ENCODE peak calls at places on chromosome 21, in four cellular contexts. L is K562, F is GM12878, Z is HepG2. Q is an unnamed sample.

GRCh38 chr21:35563885-35564451 is 496.4 kb downstream of the SETD4 start:
- DNase-seq in F (no peak), L (no peak), Z (no peak), Q (no peak)

GRCh38 chr21:21268061-21268471 is 269.9 kb downstream of the NCAM2 start:
- DNase-seq in Z (no peak), L (no peak), F (no peak), Q (no peak)

GRCh38 chr21:31397515-31397926 is 53.5 kb upstream of the TIAM1 start:
- DNase-seq in Z (no peak), L (no peak), F (no peak), Q (no peak)

GRCh38 chr21:20404915-20405314 is 593.3 kb upstream of the NCAM2 start:
- DNase-seq in Z (no peak), F (no peak), L (no peak), Q (no peak)

GRCh38 chr21:29829514-29830255 is 110.1 kb downstream of the GRIK1 start:
- DNase-seq in L (no peak), Z (no peak), F (no peak), Q (no peak)

GRCh38 chr21:46219591-46220239 is 8.9 kb downstream of the LSS start:
- DNase-seq in L (no peak), Z (no peak), F (no peak), Q (no peak)

GRCh38 chr21:17461014-17461413 is 51.8 kb upstream of the CXADR start:
- DNase-seq in L (no peak), F (no peak), Z (no peak), Q (peak)

GRCh38 chr21:34135330-34135729 is 62.0 kb downstream of the MRPS6 start:
- DNase-seq in L (no peak), Z (no peak), F (no peak), Q (no peak)

GRCh38 chr21:46028547-46029200 is 47.1 kb downstream of the COL6A1 start:
- DNase-seq in L (no peak), Z (no peak), F (no peak), Q (no peak)

GRCh38 chr21:31735518-31735992 is 3.6 kb upstream of the SCAF4 start:
- DNase-seq in F (no peak), L (peak), Z (no peak), Q (no peak)

GRCh38 chr21:16709866-16710550 is 802.8 kb upstream of the CXADR start:
- DNase-seq in Z (peak), L (no peak), F (no peak), Q (no peak)

GRCh38 chr21:16004121-16004520 is 274.3 kb downstream of the USP25 start:
- DNase-seq in F (no peak), Z (no peak), L (no peak), Q (no peak)

GRCh38 chr21:28308516-28308915 is 684.2 kb downstream of the LTN1 start:
- DNase-seq in F (no peak), L (no peak), Z (no peak), Q (no peak)

GRCh38 chr21:46187251-46187650 is 3.0 kb upstream of the SPATC1L start:
- DNase-seq in L (no peak), F (no peak), Z (no peak), Q (no peak)

GRCh38 chr21:45056505-45056904 is 17.9 kb upstream of the ADARB1 start:
- DNase-seq in Z (no peak), L (no peak), F (no peak), Q (no peak)

GRCh38 chr21:27586986-27587385 is 620.1 kb upstream of the ADAMTS5 start:
- DNase-seq in Z (no peak), F (no peak), L (no peak), Q (no peak)

GRCh38 chr21:46144464-46145070 is 10.8 kb downstream of the FTCD start:
- DNase-seq in Z (no peak), F (no peak), L (no peak), Q (no peak)

GRCh38 chr21:15326032-15326867 is 261.4 kb upstream of the NRIP1 start:
- DNase-seq in Z (no peak), F (no peak), L (no peak), Q (no peak)

GRCh38 chr21:35768187-35768586 is 292.1 kb downstream of the SETD4 start:
- DNase-seq in Z (no peak), L (no peak), F (no peak), Q (no peak)

GRCh38 chr21:16113052-16113715 is 383.4 kb downstream of the USP25 start:
- DNase-seq in F (no peak), L (no peak), Z (no peak), Q (no peak)

GRCh38 chr21:29316029-29316742 is 17.5 kb downstream of the BACH1 start:
- DNase-seq in L (no peak), F (no peak), Z (no peak), Q (no peak)

DNA sequence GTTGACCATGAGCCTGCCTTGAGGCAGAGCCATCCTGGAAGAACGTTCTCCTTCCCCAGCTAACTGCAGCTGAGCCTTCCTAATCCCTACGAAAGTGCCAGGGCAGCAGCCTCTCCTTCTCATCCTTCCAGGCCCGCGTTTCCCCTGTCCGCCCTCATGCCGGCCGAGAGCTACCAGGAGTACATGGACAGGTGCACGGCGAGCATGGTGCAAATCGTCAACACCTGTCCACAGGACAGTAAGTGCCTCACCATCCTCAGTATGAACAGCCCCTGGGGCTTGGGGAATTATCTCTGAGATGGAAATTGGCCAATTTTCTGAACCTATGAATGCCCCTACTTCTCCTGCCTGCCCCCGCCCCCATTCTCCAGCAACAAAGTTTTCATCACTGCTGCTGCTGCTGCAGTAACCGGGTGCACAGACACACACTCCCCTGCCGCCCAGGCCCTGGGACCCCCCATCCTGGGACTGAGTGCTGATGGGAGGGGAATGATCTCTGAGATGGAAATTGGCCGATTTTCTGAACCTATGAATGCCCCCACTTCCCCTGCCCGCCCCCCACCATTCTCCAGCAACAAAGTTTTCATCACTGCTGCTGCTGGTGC is 39.6 kb downstream of the UBASH3A start:
- DNase-seq in Z (no peak), L (no peak), F (no peak), Q (no peak)
- TF ChIP-seq RFX5 in Z (no peak), L (no peak), F (no peak), Q (no peak)

DNA sequence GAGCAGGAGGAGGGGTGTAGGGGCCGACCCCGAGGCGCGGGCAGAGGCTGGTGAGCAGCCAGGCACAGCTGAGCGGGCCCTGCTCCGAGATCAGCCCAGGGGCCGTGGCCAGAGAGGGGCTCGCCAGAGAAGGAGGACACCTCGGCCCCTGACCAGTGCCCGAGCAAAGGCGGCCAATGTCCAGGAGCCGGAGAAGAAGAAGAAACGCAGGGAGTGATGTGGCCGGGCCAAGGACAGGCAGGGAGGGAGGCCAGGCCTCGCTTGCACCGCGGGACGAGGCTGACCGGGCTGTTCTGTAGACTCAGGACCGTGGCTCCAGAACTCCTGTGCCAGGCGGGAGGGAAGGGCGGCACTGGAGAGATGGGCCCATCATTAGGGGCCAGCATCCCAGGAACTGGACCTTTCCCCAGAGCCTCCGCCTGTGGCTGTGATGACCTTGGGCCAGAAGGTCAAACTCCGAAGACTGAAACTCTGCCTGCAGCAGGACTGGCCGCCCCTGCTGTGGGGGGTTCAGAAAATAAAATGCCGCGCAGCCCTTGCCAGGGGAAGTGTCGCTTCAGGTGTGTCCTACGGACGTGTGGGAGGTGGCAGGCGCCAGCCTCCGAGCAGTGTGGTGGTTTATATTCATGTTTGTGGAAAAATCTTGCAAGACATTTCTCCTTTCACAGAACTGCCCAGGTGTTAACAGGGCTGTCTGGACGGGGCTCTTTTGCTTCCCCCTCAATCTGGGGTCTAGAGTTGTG is 14.4 kb downstream of the RRP1 start:
- DNase-seq in F (no peak), L (no peak), Z (no peak), Q (no peak)
- TF ChIP-seq BHLHE40 in F (no peak), L (no peak), Z (no peak), Q (no peak)

DNA sequence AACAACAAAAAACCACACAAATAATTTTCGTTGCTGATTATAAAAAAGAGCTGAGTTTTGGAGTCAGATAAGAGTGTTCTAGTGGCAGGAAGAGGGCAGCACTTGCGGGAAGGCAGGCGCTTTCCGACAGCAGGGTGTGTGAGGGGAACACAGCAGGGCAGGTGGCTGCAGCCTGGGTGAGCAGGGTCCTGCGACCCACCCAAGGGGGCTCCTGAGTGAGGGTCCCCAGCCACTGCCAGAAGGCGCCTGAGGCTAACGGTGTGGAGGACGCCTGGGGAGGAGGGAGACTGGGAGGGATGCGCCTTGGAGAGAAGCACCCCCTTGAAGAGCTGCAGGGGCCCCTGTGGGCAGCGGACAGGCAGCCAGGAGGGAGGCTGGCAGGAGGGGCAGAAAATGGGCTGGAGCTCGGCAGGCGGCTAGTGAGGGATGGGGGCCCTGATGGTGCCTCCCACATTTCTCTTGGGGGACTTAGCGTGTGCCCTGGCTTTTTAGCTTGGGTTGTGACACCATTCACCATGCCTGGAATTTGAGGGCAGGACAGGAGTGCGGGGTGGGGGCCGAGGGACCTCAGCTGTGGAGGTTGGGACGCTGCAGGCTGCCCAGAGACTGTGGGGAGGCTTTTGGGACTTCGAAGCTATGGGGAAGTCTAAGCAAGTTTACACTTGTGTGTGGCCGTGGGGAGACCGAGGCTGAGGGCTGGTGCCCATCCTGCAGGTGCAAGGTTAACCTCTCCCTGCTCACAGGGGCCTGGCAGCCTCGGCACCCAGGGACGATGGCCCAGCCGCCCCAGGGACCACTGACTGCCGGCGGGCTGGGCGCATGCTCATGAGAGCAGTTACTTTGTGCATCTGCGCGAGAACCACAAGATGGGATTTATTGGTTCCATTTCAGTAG is 111.4 kb downstream of the SIK1 start:
- DNase-seq in F (no peak), Z (no peak), L (no peak), Q (no peak)
- TF ChIP-seq CHD2 in F (no peak), Z (no peak), L (no peak), Q (no peak)

DNA sequence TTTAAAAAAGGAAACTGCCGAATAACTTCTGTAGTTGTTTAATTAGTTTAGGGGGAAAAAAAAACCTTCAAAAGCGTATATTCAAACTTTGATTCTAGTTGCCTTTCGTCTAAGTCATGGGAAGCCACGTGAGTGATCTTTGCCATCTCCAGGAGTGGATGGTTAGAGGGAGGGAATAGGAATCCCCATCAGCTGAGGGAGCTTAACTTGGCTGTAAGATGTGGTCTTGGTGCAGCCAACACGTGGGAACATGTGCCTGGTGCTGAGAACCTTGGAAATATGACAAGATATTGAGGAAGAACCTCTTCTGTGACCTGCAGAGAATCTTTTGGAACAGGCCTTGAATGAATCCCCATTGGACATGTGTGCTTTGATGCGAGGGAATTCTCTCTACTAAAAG is 1.7 kb downstream of the BACE2 start:
- DNase-seq in L (no peak), Z (no peak), F (no peak), Q (no peak)
- TF ChIP-seq RFX5 in L (no peak), Z (no peak), F (no peak), Q (no peak)

GRCh38 chr21:39153373-39153772 is 29.9 kb downstream of the PSMG1 start:
- DNase-seq in Z (no peak), L (peak), F (no peak), Q (no peak)
- TF ChIP-seq BHLHE40 in Z (no peak), L (no peak), F (no peak), Q (no peak)

GRCh38 chr21:37937668-37938067 is 21.4 kb upstream of the KCNJ6 start:
- DNase-seq in F (no peak), Z (no peak), L (no peak), Q (no peak)

GRCh38 chr21:37932936-37933335 is 16.7 kb upstream of the KCNJ6 start:
- DNase-seq in F (no peak), Z (no peak), L (no peak), Q (no peak)

GRCh38 chr21:37939838-37940237 is 23.6 kb upstream of the KCNJ6 start:
- DNase-seq in F (no peak), Z (no peak), L (no peak), Q (no peak)

GRCh38 chr21:37939251-37939650 is 23.0 kb upstream of the KCNJ6 start:
- DNase-seq in L (no peak), F (no peak), Z (no peak), Q (no peak)

GRCh38 chr21:37936010-37936785 is 19.9 kb upstream of the KCNJ6 start:
- DNase-seq in L (no peak), F (no peak), Z (no peak), Q (no peak)
- TF ChIP-seq CHD2 in L (no peak), F (no peak), Z (no peak), Q (no peak)

GRCh38 chr21:38325761-38326420 is 69.1 kb downstream of the KCNJ15 start:
- DNase-seq in F (no peak), Z (no peak), L (no peak), Q (no peak)

GRCh38 chr21:38321568-38321967 is 64.8 kb downstream of the KCNJ15 start:
- DNase-seq in F (no peak), Z (no peak), L (no peak), Q (no peak)

GRCh38 chr21:38325216-38325615 is 68.4 kb downstream of the KCNJ15 start:
- DNase-seq in L (no peak), F (no peak), Z (no peak), Q (no peak)

GRCh38 chr21:38322551-38322950 is 65.8 kb downstream of the KCNJ15 start:
- DNase-seq in F (no peak), L (no peak), Z (no peak), Q (no peak)

GRCh38 chr21:38323721-38324591 is 67.2 kb downstream of the KCNJ15 start:
- DNase-seq in Z (no peak), L (no peak), F (no peak), Q (no peak)
- TF ChIP-seq RFX5 in Z (no peak), L (no peak), F (no peak), Q (no peak)

GRCh38 chr21:25457411-25457810 is 149.9 kb downstream of the MRPL39 start:
- DNase-seq in L (no peak), Z (no peak), F (peak), Q (no peak)
- TF ChIP-seq BHLHE40 in L (no peak), Z (no peak), F (no peak), Q (no peak)

DNA sequence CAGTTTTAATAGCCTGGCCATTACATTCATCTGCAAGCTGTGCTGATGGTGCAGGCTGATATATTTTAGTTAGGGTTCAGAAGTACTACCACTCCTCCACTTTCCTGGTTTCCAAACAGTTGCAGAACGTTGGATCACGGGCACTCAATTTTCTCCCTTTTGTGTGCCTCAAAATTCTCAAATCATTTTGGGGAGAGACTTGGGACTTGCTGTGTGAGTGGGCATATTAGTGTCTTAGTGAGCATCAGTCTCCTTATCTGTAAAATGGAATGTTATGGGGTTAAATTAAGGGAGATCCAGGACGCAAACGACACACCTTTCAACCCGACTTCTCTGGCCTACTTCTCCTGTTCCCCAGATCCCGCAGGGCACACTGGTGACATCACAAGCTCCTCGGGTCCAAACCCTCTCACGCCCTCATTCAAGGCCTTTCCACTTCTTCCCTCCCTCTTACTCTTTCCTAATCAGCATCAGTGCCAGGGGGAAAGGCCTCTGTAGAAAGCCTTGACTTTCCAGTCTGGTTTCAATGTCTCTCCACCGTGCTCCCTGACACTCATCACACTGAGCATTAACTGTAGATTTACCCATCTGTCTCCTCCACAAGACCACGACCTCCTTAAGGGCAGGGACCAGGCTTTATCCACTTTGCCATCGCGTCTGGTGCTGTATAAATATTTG is 1.2 kb downstream of the PIGP start:
- DNase-seq in Z (no peak), L (peak), F (no peak), Q (peak)
- TF ChIP-seq CHD2 in Z (no peak), L (no peak), F (no peak), Q (no peak)

Q was measured in A549.